ENCODE peak calls at places on chromosomes 16 and 17, in five cellular contexts. Z, T, L, B and C are unnamed samples.
A peak's percentile ranks its signal among the peaks of the same experiment; 100 is the strongest.

GRCh38 chr16:14423344-14423743 is 206.7 kb downstream of the PARN start:
- DNase-seq in Z (no peak), L (peak; percentile 14), T (no peak), B (peak; percentile 32), C (no peak)

GRCh38 chr17:31427684-31428083 is 36.2 kb downstream of the RAB11FIP4 start:
- DNase-seq in B (no peak), T (no peak), L (no peak), Z (no peak), C (no peak)

GRCh38 chr17:27327397-27327796 is 33.5 kb downstream of the WSB1 start:
- DNase-seq in Z (no peak), B (no peak), T (no peak), L (no peak), C (no peak)

GRCh38 chr17:49063652-49064051 is 66.5 kb downstream of the IGF2BP1 start:
- DNase-seq in Z (no peak), L (peak; percentile 14), B (peak; percentile 5), T (no peak), C (no peak)

GRCh38 chr16:48413291-48413690 is 28.1 kb upstream of the SIAH1 start:
- DNase-seq in L (no peak), T (no peak), Z (no peak), B (no peak), C (no peak)

GRCh38 chr17:31581491-31581890 is 190.0 kb downstream of the RAB11FIP4 start:
- DNase-seq in T (no peak), L (peak; percentile 65), Z (no peak), B (peak; percentile 49), C (no peak)

GRCh38 chr16:59848314-59848713 is 1114.2 kb upstream of the GOT2 start:
- DNase-seq in B (peak; percentile 49), Z (peak; percentile 13), L (no peak), T (no peak), C (no peak)

GRCh38 chr16:68760671-68761275 is 23.7 kb downstream of the CDH1 start:
- DNase-seq in T (peak; percentile 48), B (no peak), Z (peak; percentile 42), L (peak; percentile 41), C (no peak)

GRCh38 chr16:1941924-1942809 is 832 bp downstream of the MSRB1 start:
- DNase-seq in Z (no peak), T (no peak), L (peak; percentile 53), B (peak; percentile 21), C (no peak)

GRCh38 chr17:37391146-37391545 is 15.4 kb downstream of the C17orf78 start:
- DNase-seq in L (peak; percentile 26), Z (no peak), T (no peak), B (no peak), C (no peak)

GRCh38 chr17:40922239-40922638 is 15.2 kb downstream of the KRT23 start:
- DNase-seq in L (peak; percentile 89), Z (peak; percentile 80), B (peak; percentile 89), T (peak; percentile 82), C (no peak)

GRCh38 chr16:70746040-70746707 is 54.8 kb downstream of the VAC14 start:
- DNase-seq in B (peak; percentile 86), T (peak; percentile 68), Z (peak; percentile 69), L (peak; percentile 84), C (no peak)

GRCh38 chr16:47413041-47413440 is 47.8 kb downstream of the ITFG1 start:
- DNase-seq in Z (no peak), B (no peak), L (no peak), T (no peak), C (no peak)

GRCh38 chr16:84312783-84313382 is 18.2 kb downstream of the WFDC1 start:
- DNase-seq in T (no peak), L (no peak), Z (peak; percentile 58), B (no peak), C (peak; percentile 27)

GRCh38 chr16:85426806-85427205 is 186.3 kb upstream of the GSE1 start:
- DNase-seq in L (no peak), Z (no peak), B (no peak), T (no peak), C (no peak)

GRCh38 chr17:14760719-14761425 is 460.0 kb downstream of the HS3ST3B1 start:
- DNase-seq in Z (peak; percentile 58), L (no peak), T (no peak), B (peak; percentile 60), C (no peak)

GRCh38 chr17:67151717-67152116 is 93.3 kb downstream of the HELZ start:
- DNase-seq in T (peak; percentile 38), L (peak; percentile 83), B (peak; percentile 15), Z (no peak), C (no peak)

GRCh38 chr17:64061157-64061898 is 40.9 kb upstream of the ICAM2 start:
- DNase-seq in B (no peak), T (no peak), Z (no peak), L (peak; percentile 66), C (no peak)

GRCh38 chr16:5903153-5903552 is 805.6 kb upstream of the EEF2KMT start:
- DNase-seq in Z (no peak), B (no peak), L (no peak), T (no peak), C (no peak)

GRCh38 chr16:11283820-11284248 is 2.7 kb upstream of the PRM1 start:
- DNase-seq in B (peak; percentile 15), Z (no peak), T (no peak), L (peak; percentile 13), C (no peak)

GRCh38 chr16:988465-989353 is 7.1 kb downstream of the SOX8 start:
- DNase-seq in Z (no peak), L (no peak), T (no peak), B (no peak), C (no peak)

GRCh38 chr16:17206712-17207111 is 264.0 kb downstream of the XYLT1 start:
- DNase-seq in Z (no peak), T (no peak), L (no peak), B (peak; percentile 43), C (no peak)

GRCh38 chr17:13355054-13355453 is 246.7 kb downstream of the HS3ST3A1 start:
- DNase-seq in Z (no peak), T (no peak), B (no peak), L (no peak), C (no peak)

GRCh38 chr17:28888832-28889231 is 8.7 kb downstream of the FLOT2 start:
- DNase-seq in T (no peak), Z (no peak), L (no peak), B (no peak), C (no peak)

GRCh38 chr17:10666921-10667320 is 9.8 kb upstream of the MYH3 start:
- DNase-seq in B (no peak), Z (no peak), L (no peak), T (no peak), C (no peak)

GRCh38 chr17:10668771-10669170 is 11.7 kb upstream of the MYH3 start:
- DNase-seq in L (peak; percentile 7), B (peak; percentile 51), Z (peak; percentile 32), T (no peak), C (no peak)

GRCh38 chr17:10661377-10661906 is 4.3 kb upstream of the MYH3 start:
- DNase-seq in L (no peak), Z (no peak), T (no peak), B (no peak), C (no peak)

GRCh38 chr17:10657866-10658265 is 757 bp upstream of the MYH3 start:
- DNase-seq in L (no peak), Z (no peak), B (no peak), T (no peak), C (no peak)

DNA sequence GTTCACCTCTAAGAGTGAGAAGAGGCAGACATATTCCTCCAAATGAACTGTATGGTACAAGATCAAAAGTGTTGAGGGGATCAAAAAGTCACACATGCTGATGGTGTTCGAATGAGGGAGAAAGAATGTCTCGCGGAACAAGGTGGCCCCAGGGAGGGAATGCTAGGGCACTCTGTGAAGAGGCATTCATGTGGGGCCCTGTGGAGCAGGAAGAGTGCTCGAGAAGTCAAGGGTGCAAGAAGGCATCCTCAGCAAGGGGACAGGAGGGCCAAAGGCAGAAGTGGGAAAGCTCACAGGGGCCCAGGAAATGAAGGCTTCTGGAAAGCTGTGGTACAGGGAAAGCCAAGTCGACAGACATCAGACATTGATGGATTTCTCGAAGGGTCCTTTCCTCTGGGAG is 6.1 kb upstream of the MYH3 start:
- DNase-seq in B (no peak), Z (no peak), T (no peak), L (no peak), C (no peak)
- TF ChIP-seq CTCF in B (no peak), Z (no peak), T (no peak), L (no peak), C (no peak)

GRCh38 chr16:86929149-86929871 is 351.0 kb downstream of the FOXL1 start:
- DNase-seq in L (peak; percentile 91), B (peak; percentile 69), Z (peak; percentile 46), T (no peak), C (no peak)
- TF ChIP-seq CTCF in L (no peak), B (no peak), Z (no peak), T (no peak), C (no peak)

GRCh38 chr17:36136031-36136430 is 32.4 kb downstream of the CCL4 start:
- DNase-seq in L (no peak), B (no peak), T (no peak), Z (peak; percentile 46), C (no peak)
- TF ChIP-seq CTCF in L (no peak), B (no peak), T (no peak), Z (no peak), C (no peak)

GRCh38 chr17:80981062-80981902 is 10.4 kb upstream of the CHMP6 start:
- DNase-seq in Z (peak; percentile 58), L (no peak), B (no peak), T (no peak), C (peak; percentile 65)
- TF ChIP-seq CTCF in Z (peak; percentile 68), L (peak; percentile 6), B (peak; percentile 10), T (peak; percentile 98), C (peak; percentile 97)

GRCh38 chr17:77076046-77076882 is 64.5 kb upstream of the SEC14L1 start:
- DNase-seq in T (no peak), B (peak; percentile 17), L (peak; percentile 11), Z (no peak), C (no peak)
- TF ChIP-seq CTCF in T (no peak), B (no peak), L (no peak), Z (no peak), C (no peak)

DNA sequence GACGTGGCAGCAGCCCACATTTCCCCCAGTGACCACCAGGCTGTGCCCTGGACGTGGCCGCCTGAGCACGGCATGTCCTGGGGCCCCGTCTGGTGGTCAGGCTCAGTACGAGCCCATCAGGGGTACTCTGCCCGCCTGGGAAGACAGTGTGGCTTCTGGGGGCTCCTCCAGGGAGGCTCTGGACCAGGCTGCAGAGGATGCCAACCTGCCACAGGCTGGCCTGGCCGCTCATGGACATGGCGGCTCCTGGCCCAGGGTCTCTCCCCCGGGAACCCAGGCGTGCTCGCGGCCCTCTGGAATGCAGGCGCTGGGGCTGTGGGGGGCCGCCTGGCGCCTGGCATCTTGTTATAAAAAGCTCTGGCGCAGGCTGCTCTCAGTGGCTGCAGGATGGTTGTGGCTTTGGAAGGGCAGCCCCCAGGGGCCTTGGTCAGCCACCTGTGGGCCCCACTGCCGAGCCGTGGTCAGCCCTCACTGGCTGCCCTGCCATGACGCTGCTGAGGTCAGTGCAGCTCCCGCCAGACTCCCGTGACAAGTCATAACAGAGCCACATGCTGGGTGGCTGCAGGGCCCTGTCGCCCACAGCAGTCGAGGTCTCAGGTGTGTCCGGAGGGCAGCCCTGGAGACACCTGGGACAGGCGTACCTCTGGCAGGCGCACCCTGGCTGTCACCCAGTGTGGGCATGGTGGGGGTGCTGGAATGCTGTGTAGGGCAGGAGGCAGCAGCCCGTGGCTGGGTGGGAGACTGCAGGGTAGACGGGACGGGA is 15.0 kb downstream of the CENPX start:
- DNase-seq in L (no peak), B (no peak), Z (no peak), T (no peak), C (no peak)
- TF ChIP-seq CTCF in L (no peak), B (no peak), Z (no peak), T (no peak), C (no peak)